ENCODE peak calls at places on chromosomes 7 and 10, in seven cellular contexts. D is A549, E is HepG2, Y is ovary, N is tibial nerve, O is upper lobe of left lung, P is sigmoid colon. X is an unnamed sample.

GRCh38 chr7:64787295-64787694 is 6.9 kb upstream of the ZNF138 start:
- DNase-seq in E (no peak), D (no peak), N (no peak), O (no peak), P (no peak), Y (no peak), X (no peak)

GRCh38 chr7:30263090-30263710 is 21.2 kb upstream of the ZNRF2 start:
- DNase-seq in Y (no peak), O (no peak), D (no peak), N (no peak), P (no peak), E (peak; percentile 65), X (no peak)

GRCh38 chr7:36010656-36011587 is 142.1 kb upstream of the EEPD1 start:
- DNase-seq in N (no peak), E (no peak), D (no peak), Y (no peak), P (no peak), O (no peak), X (no peak)

GRCh38 chr10:95268438-95268837 is 22.4 kb downstream of the PDLIM1 start:
- DNase-seq in N (no peak), O (no peak), E (no peak), Y (peak; percentile 53), P (no peak), D (no peak), X (no peak)

GRCh38 chr7:105723582-105723981 is 142.3 kb upstream of the EFCAB10 start:
- DNase-seq in N (no peak), Y (peak; percentile 44), E (no peak), D (no peak), P (no peak), O (no peak), X (no peak)

GRCh38 chr7:55120501-55121198 is 101.8 kb downstream of the EGFR start:
- DNase-seq in P (no peak), E (no peak), N (no peak), O (no peak), D (no peak), Y (no peak), X (no peak)

GRCh38 chr10:44907576-44907975 is 3.6 kb upstream of the TMEM72 start:
- DNase-seq in Y (no peak), N (no peak), E (no peak), D (no peak), P (no peak), O (no peak), X (no peak)

GRCh38 chr7:50849991-50850390 is 67.3 kb upstream of the GRB10 start:
- DNase-seq in Y (no peak), E (no peak), D (no peak), P (no peak), N (no peak), O (no peak), X (no peak)

GRCh38 chr7:45921699-45922519 is 837 bp upstream of the IGFBP3 start:
- DNase-seq in P (no peak), O (no peak), E (peak; percentile 34), N (peak; percentile 50), D (peak; percentile 85), Y (peak; percentile 75), X (peak; percentile 26)

GRCh38 chr7:65951837-65952578 is 30.0 kb downstream of the GUSB start:
- DNase-seq in E (no peak), Y (no peak), D (peak; percentile 45), N (no peak), O (peak; percentile 32), P (no peak), X (no peak)

GRCh38 chr7:84677386-84677785 is 482.8 kb upstream of the SEMA3A start:
- DNase-seq in P (peak; percentile 70), N (no peak), E (no peak), D (no peak), O (no peak), Y (no peak), X (no peak)

GRCh38 chr7:84674236-84674913 is 479.8 kb upstream of the SEMA3A start:
- DNase-seq in Y (no peak), N (no peak), O (no peak), D (no peak), E (no peak), P (no peak), X (no peak)

GRCh38 chr7:84678841-84679240 is 484.3 kb upstream of the SEMA3A start:
- DNase-seq in N (no peak), D (no peak), P (no peak), Y (no peak), E (no peak), O (no peak), X (no peak)

GRCh38 chr7:84675633-84676034 is 481.0 kb upstream of the SEMA3A start:
- DNase-seq in Y (no peak), O (no peak), P (no peak), E (no peak), N (no peak), D (no peak), X (no peak)
- H3K4me3 ChIP-seq in Y (no peak overlapping the region), O (no peak overlapping the region), P (no peak overlapping the region), E (no peak overlapping the region), N (no peak overlapping the region), D (no peak overlapping the region), X (no peak overlapping the region)

DNA sequence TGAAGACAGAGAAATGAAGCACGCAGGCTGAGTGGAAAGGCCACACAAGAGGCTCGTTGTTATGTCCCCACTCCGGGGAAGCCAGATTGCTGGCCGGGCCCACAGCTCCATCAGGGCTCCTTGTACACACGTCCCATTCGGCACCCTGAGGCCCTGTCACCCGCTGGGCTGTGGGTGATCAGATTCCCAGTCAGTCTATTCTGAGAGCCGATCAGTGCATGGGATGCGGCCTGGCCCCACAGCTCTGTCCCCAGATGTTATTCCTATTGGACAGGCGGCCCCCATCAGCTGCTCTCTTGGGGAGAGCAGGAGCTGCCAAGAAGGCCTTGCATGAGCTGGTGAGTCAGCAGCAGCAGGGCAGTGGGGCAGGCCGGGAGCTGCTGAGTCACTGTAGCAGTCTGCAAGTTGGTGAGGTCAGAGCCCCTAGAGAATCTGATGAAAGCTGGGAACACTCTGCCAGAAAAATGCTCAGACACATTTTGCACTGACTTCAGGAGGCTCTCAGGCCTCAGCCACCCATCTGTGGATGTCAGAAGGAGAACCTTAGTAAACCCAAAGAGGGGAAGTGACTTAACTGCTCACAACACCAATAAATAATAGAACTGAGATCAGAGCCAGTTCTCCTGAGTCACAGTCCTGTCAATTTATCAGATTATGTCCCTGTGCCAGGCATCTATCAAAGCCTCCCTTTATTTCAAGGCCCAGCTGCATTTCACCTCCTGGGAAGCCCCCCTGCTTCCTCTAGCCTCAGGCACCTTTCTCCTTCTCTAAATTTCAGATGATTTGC is 9.4 kb upstream of the PSAP start:
- DNase-seq in N (peak; percentile 87), Y (peak; percentile 91), D (peak; percentile 99), O (peak; percentile 86), P (peak; percentile 99), E (peak; percentile 85), X (peak; percentile 83)
- TF ChIP-seq EP300 in N (peak; percentile 95), Y (peak; percentile 48), D (peak; percentile 95), O (no peak), P (no peak), E (peak; percentile 31), X (no peak)

GRCh38 chr10:24120651-24121050 is 88.3 kb upstream of the KIAA1217 start:
- DNase-seq in D (no peak), N (no peak), O (no peak), Y (no peak), P (no peak), E (no peak), X (no peak)
- H3K4me3 ChIP-seq in D (no peak overlapping the region), N (no peak overlapping the region), O (no peak overlapping the region), Y (no peak overlapping the region), P (no peak overlapping the region), E (no peak overlapping the region), X (no peak overlapping the region)

GRCh38 chr7:44180631-44181030 is 8.6 kb downstream of the GCK start:
- DNase-seq in Y (no peak), D (no peak), N (no peak), E (no peak), P (no peak), O (no peak), X (no peak)

GRCh38 chr7:44175730-44176129 is 13.5 kb downstream of the GCK start:
- DNase-seq in Y (no peak), O (no peak), D (no peak), N (no peak), P (no peak), E (no peak), X (no peak)

GRCh38 chr7:44176486-44176885 is 12.8 kb downstream of the GCK start:
- DNase-seq in Y (no peak), N (no peak), P (no peak), O (no peak), D (no peak), E (no peak), X (no peak)

GRCh38 chr7:44173911-44174693 is 15.1 kb downstream of the GCK start:
- DNase-seq in N (no peak), P (no peak), D (no peak), Y (no peak), E (no peak), O (no peak), X (no peak)

GRCh38 chr7:44177570-44178131 is 11.6 kb downstream of the GCK start:
- DNase-seq in E (no peak), P (no peak), N (no peak), D (no peak), O (no peak), Y (no peak), X (no peak)
- TF ChIP-seq EP300 in E (no peak), P (no peak), N (no peak), D (no peak), O (no peak), Y (no peak), X (no peak)

GRCh38 chr10:15209827-15210509 is 41.5 kb upstream of the NMT2 start:
- DNase-seq in O (no peak), P (peak; percentile 88), N (peak; percentile 76), Y (peak; percentile 75), D (peak; percentile 80), E (peak; percentile 69), X (peak; percentile 86)

GRCh38 chr10:15211464-15211979 is 43.0 kb upstream of the NMT2 start:
- DNase-seq in O (no peak), D (no peak), N (no peak), Y (no peak), P (no peak), E (no peak), X (no peak)

GRCh38 chr10:15213461-15213861 is 45.0 kb upstream of the NMT2 start:
- DNase-seq in Y (no peak), E (no peak), D (no peak), P (no peak), N (no peak), O (peak; percentile 67), X (no peak)

GRCh38 chr10:15210521-15210920 is 42.0 kb upstream of the NMT2 start:
- DNase-seq in E (no peak), Y (no peak), P (no peak), N (no peak), D (no peak), O (no peak), X (no peak)

DNA sequence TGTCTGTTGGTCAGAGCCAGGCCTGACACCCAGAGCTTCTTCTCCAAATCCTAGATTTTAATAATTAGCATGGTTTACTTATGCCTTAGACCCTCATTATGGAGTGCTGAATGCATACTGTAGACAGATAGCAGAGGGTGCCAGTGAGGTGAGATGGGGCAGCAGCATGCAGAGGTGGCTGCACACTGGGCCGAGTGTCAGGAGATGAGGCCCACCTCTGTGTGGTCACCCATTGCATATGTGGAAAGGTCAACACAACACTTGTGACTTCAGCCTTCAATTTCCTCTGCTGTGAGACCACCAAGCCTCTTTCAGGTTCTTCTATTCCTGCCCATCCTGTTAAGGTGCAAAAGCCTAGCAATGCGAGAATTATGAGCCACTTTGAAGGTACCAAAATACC is 39.7 kb upstream of the NMT2 start:
- DNase-seq in P (peak; percentile 21), Y (no peak), D (no peak), N (no peak), E (no peak), O (no peak), X (no peak)
- H3K4me3 ChIP-seq in P (no peak overlapping the region), Y (no peak overlapping the region), D (no peak overlapping the region), N (no peak overlapping the region), E (no peak overlapping the region), O (no peak overlapping the region), X (no peak overlapping the region)

GRCh38 chr10:71835671-71836593 is 15.1 kb downstream of the PSAP start:
- DNase-seq in N (peak; percentile 76), O (no peak), P (peak; percentile 87), Y (peak; percentile 71), E (peak; percentile 42), D (no peak), X (peak; percentile 65)
- TF ChIP-seq EP300 in N (peak; percentile 14), O (no peak), P (no peak), Y (no peak), E (no peak), D (no peak), X (no peak)

X was measured in transverse colon.